ENCODE peak calls at places on chromosome 18, in four cellular contexts. V is Panc1, A is adrenal gland, E is NT2/D1. Z is an unnamed sample.
A peak's percentile ranks its signal among the peaks of the same experiment; 100 is the strongest.

GRCh38 chr18:34121157-34121807 is 103.4 kb downstream of the NOL4 start:
- DNase-seq in V (no peak), A (no peak), E (no peak), Z (no peak)

GRCh38 chr18:49747876-49748275 is 65.5 kb downstream of the ACAA2 start:
- DNase-seq in V (no peak), A (no peak), E (no peak), Z (no peak)

GRCh38 chr18:79092869-79093268 is 23.7 kb downstream of the ATP9B start:
- DNase-seq in V (no peak), A (no peak), E (no peak), Z (no peak)

GRCh38 chr18:23689031-23689615 is at the start of gene LAMA3:
- DNase-seq in V (no peak), A (peak; percentile 50), E (no peak), Z (peak; percentile 73)

GRCh38 chr18:69455120-69455519 is 54.4 kb downstream of the DOK6 start:
- DNase-seq in V (no peak), A (no peak), E (no peak), Z (no peak)

GRCh38 chr18:70072678-70073077 is 125.0 kb upstream of the CD226 start:
- DNase-seq in V (no peak), A (no peak), E (no peak), Z (no peak)

GRCh38 chr18:45255142-45255890 is 360.0 kb upstream of the SLC14A2 start:
- DNase-seq in V (no peak), A (no peak), E (no peak), Z (no peak)

GRCh38 chr18:5052491-5052890 is 144.6 kb downstream of the AKAIN1 start:
- DNase-seq in V (no peak), A (no peak), E (no peak), Z (no peak)

GRCh38 chr18:50286391-50287027 is 983 bp downstream of the CXXC1 start:
- DNase-seq in V (no peak), A (peak; percentile 46), E (no peak), Z (no peak)

GRCh38 chr18:68797901-68798300 is at the start of gene CCDC102B:
- DNase-seq in V (no peak), A (no peak), E (no peak), Z (no peak)

GRCh38 chr18:9689253-9689652 is 18.8 kb upstream of the RAB31 start:
- DNase-seq in V (no peak), A (no peak), E (no peak), Z (no peak)

GRCh38 chr18:73594749-73595148 is 552.9 kb downstream of the FBXO15 start:
- DNase-seq in V (no peak), A (no peak), E (no peak), Z (no peak)

GRCh38 chr18:21703241-21703820 is 1.2 kb downstream of the ABHD3 start:
- DNase-seq in V (no peak), A (no peak), E (no peak), Z (no peak)

GRCh38 chr18:77103181-77103875 is 29.3 kb downstream of the MBP start:
- DNase-seq in V (no peak), A (no peak), E (no peak), Z (no peak)

GRCh38 chr18:34871435-34871834 is 161.3 kb downstream of the DTNA start:
- DNase-seq in V (no peak), A (no peak), E (no peak), Z (no peak)

GRCh38 chr18:32383040-32383819 is 87.5 kb downstream of the GAREM1 start:
- DNase-seq in V (peak; percentile 91), A (peak; percentile 70), E (no peak), Z (no peak)

GRCh38 chr18:7812431-7813063 is 245.4 kb downstream of the PTPRM start:
- DNase-seq in V (no peak), A (no peak), E (no peak), Z (no peak)
- H3K4me1 ChIP-seq in V (no peaks in the 10 kb centered on the region), A (no peaks in the 10 kb centered on the region), E (peaks cover 4% of the 10 kb centered on the region), Z (peaks cover 10% of the 10 kb centered on the region)

GRCh38 chr18:26479686-26480079 is 68.7 kb downstream of the KCTD1 start:
- DNase-seq in V (no peak), A (no peak), E (no peak), Z (no peak)

GRCh38 chr18:26480897-26481795 is 67.2 kb downstream of the KCTD1 start:
- DNase-seq in V (no peak), A (peak; percentile 37), E (no peak), Z (no peak)

GRCh38 chr18:26477828-26478466 is 70.4 kb downstream of the KCTD1 start:
- DNase-seq in V (no peak), A (no peak), E (no peak), Z (no peak)

GRCh38 chr18:26476697-26477096 is 71.7 kb downstream of the KCTD1 start:
- DNase-seq in V (no peak), A (no peak), E (no peak), Z (no peak)

DNA sequence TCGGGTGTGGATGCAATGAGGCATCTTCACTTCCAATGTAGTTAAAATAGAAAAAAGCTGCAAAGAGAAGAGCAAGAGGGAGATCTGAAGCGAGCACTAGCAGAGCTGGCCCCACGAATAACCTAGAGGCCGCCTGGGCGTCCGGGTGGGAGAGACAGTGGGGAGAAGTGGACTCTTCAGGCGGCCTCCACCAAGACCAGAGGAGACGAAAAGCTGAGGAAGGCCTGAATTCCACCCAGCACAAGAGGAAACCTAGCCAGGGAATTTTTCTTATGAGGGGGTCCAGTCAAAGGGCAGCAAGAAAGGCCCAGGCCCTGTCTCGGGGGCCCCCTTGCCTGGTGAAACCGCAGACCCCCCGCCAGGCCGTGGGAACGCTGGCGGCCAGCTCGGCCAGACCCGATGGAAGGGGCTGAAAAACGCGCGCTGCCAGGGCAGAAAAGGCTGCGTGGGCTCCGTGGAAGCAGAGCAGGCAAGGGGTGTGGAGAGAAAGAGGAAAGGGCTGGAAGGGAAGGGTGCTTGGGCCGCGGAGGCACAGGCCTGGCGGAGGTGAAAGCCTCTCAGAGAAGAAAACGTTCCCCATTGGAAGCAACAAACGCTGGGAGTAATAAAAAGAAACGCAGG is 69.2 kb downstream of the KCTD1 start:
- DNase-seq in V (no peak), A (no peak), E (no peak), Z (no peak)
- H3K4me1 ChIP-seq in V (peaks cover 59% of the 10 kb centered on the region), A (no peaks in the 10 kb centered on the region), E (no peaks in the 10 kb centered on the region), Z (no peaks in the 10 kb centered on the region)

GRCh38 chr18:63203497-63203896 is 116.1 kb downstream of the BCL2 start:
- DNase-seq in V (no peak), A (no peak), E (no peak), Z (no peak)
- H3K4me1 ChIP-seq in V (no peaks in the 10 kb centered on the region), A (no peaks in the 10 kb centered on the region), E (peaks cover 3% of the 10 kb centered on the region), Z (no peaks in the 10 kb centered on the region)

GRCh38 chr18:13235981-13236380 is 17.4 kb downstream of the LDLRAD4 start:
- DNase-seq in V (no peak), A (peak; percentile 9), E (no peak), Z (no peak)

GRCh38 chr18:13233746-13234527 is 15.4 kb downstream of the LDLRAD4 start:
- DNase-seq in V (no peak), A (peak; percentile 3), E (no peak), Z (no peak)

GRCh38 chr18:13235326-13235937 is 16.9 kb downstream of the LDLRAD4 start:
- DNase-seq in V (no peak), A (peak; percentile 7), E (no peak), Z (no peak)

GRCh38 chr18:13232971-13233565 is 14.5 kb downstream of the LDLRAD4 start:
- DNase-seq in V (no peak), A (peak; percentile 3), E (no peak), Z (no peak)

GRCh38 chr18:13234528-13234795 is 15.9 kb downstream of the LDLRAD4 start:
- DNase-seq in V (no peak), A (peak; percentile 4), E (no peak), Z (no peak)
- H3K4me1 ChIP-seq in V (no peaks in the 10 kb centered on the region), A (peaks cover 11% of the 10 kb centered on the region), E (peaks cover 4% of the 10 kb centered on the region), Z (peaks cover 2% of the 10 kb centered on the region)

DNA sequence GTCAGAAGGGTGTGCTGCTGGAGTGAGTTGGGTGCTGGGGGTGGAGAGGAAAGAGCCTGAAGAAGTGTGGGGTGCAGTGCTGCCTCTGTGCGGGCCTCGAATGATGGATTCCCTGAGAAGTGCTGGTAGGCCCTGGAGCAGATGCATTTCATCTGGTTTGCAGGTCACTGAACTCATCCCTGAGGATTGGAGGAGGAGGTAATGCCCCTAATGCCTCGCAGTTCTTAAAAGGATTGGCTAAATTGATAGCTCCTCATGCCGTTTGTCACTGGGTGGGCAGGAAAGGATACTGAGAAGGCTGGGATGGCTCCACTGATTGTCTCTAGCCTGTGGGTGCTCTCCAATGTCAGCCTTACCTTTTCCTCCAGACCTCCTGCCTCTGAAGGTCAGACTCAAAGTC is 74.1 kb downstream of the CTIF start:
- DNase-seq in V (no peak), A (no peak), E (no peak), Z (no peak)
- H3K4me1 ChIP-seq in V (no peaks in the 10 kb centered on the region), A (peaks cover 8% of the 10 kb centered on the region), E (peaks cover 5% of the 10 kb centered on the region), Z (peaks cover 9% of the 10 kb centered on the region)

GRCh38 chr18:46260879-46261143 is 156.6 kb downstream of the HAUS1 start:
- DNase-seq in V (no peak), A (no peak), E (no peak), Z (no peak)

GRCh38 chr18:46262856-46263255 is 158.7 kb downstream of the HAUS1 start:
- DNase-seq in V (no peak), A (no peak), E (no peak), Z (no peak)

GRCh38 chr18:46264255-46264654 is 160.1 kb downstream of the HAUS1 start:
- DNase-seq in V (no peak), A (no peak), E (peak; percentile 27), Z (no peak)

GRCh38 chr18:46260016-46260878 is 156.1 kb downstream of the HAUS1 start:
- DNase-seq in V (no peak), A (no peak), E (no peak), Z (no peak)

DNA sequence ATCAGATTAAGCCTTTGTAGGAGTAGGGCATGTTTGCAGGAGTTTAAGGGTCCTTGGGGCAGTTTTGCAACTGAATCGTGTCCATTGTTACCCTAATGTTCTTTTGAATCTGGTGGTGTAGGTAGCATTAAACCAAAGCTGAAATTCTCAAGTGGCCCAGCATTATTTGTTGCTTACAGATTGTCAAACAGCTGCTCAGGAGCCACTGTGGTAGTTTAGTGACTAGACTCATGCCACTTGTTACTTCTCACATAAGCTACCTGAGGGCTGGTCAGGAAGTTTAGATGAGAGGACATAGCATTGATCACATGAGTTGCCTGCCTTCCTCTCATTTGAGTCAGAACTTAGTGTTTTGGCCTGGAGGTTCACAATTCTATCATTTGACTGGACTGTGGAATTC is 157.6 kb downstream of the HAUS1 start:
- DNase-seq in V (no peak), A (no peak), E (peak; percentile 51), Z (no peak)
- H3K4me1 ChIP-seq in V (no peaks in the 10 kb centered on the region), A (peaks cover 6% of the 10 kb centered on the region), E (no peaks in the 10 kb centered on the region), Z (peaks cover 47% of the 10 kb centered on the region)

GRCh38 chr18:2958819-2959298 is 54.1 kb downstream of the LPIN2 start:
- DNase-seq in V (no peak), A (no peak), E (no peak), Z (no peak)
- H3K4me1 ChIP-seq in V (peaks cover 32% of the 10 kb centered on the region), A (peaks cover 41% of the 10 kb centered on the region), E (no peaks in the 10 kb centered on the region), Z (peaks cover 13% of the 10 kb centered on the region)